ENCODE peak calls at places on chromosomes 2 and 18, in ten cellular contexts. K is glutamatergic neuron; J is kidney glomerular epithelial cell; Z is activated T-helper 9 cell treated with anti-CD3 and anti-CD28 coated beads, Interleukin-2, amount 50 U/mL, for 16 hours; L is mammary epithelial cell; O is Ammon's horn; S is bronchial epithelial cell; T is heart right ventricle; D is activated naive CD8-positive, alpha-beta T cell treated with anti-CD3 and anti-CD28 coated beads, Interleukin-2, amount 50 U/mL, for 24 hours; X is HL-60. M is an unnamed sample.

GRCh38 chr2:15561574-15562344 is 625 bp upstream of the NBAS start:
- DNase-seq in K (no peak), J (peak; percentile 92), Z (no peak), L (peak; percentile 46), O (peak; percentile 37), S (no peak), T (no peak), D (peak; percentile 27), X (peak; percentile 3), M (peak; percentile 15)

GRCh38 chr2:55779459-55780421 is 86.1 kb upstream of the PNPT1 start:
- DNase-seq in K (no peak), J (peak; percentile 33), Z (no peak), L (peak; percentile 99), O (no peak), S (peak; percentile 99), T (no peak), D (no peak), X (no peak), M (no peak)

GRCh38 chr2:241268716-241269445 is 46.6 kb downstream of the HDLBP start:
- DNase-seq in K (no peak), J (no peak), Z (no peak), L (peak; percentile 74), O (no peak), S (peak; percentile 66), T (no peak), D (no peak), X (no peak), M (no peak)

GRCh38 chr2:12507295-12507694 is 209.4 kb upstream of the TRIB2 start:
- DNase-seq in K (no peak), J (peak; percentile 97), Z (peak; percentile 70), L (peak; percentile 99), O (no peak), S (peak; percentile 95), T (no peak), D (peak; percentile 76), X (peak; percentile 94), M (no peak)

GRCh38 chr18:26286008-26286407 is 59.8 kb downstream of the TAF4B start:
- DNase-seq in K (no peak), J (no peak), Z (no peak), L (no peak), O (no peak), S (no peak), T (no peak), D (no peak), X (peak; percentile 69), M (no peak)

GRCh38 chr2:29000481-29000880 is 19.4 kb downstream of the TOGARAM2 start:
- DNase-seq in K (no peak), J (no peak), Z (no peak), L (no peak), O (peak; percentile 79), S (peak; percentile 42), T (no peak), D (peak; percentile 30), X (peak; percentile 94), M (peak; percentile 81)

GRCh38 chr2:76692896-76693295 is 829.3 kb downstream of the LRRTM4 start:
- DNase-seq in K (no peak), J (no peak), Z (no peak), L (no peak), O (no peak), S (no peak), T (no peak), D (no peak), X (no peak), M (no peak)

GRCh38 chr2:20501974-20502373 is 55.1 kb downstream of the RHOB start:
- DNase-seq in K (no peak), J (no peak), Z (no peak), L (peak; percentile 92), O (no peak), S (peak; percentile 97), T (no peak), D (no peak), X (no peak), M (no peak)

GRCh38 chr2:41948397-41948763 is 99.4 kb upstream of the PKDCC start:
- DNase-seq in K (no peak), J (no peak), Z (no peak), L (no peak), O (no peak), S (no peak), T (no peak), D (no peak), X (no peak), M (no peak)